ENCODE peak calls at places on chromosomes 5 and 9, in five cellular contexts. O, F, E, N and K are unnamed samples. For H3K9me3, the result is how much of the 10 kb centered on the place peaks cover.

GRCh38 chr5:5887818-5888217 is 465.3 kb downstream of the ICE1 start:
- DNase-seq in O (no peak), F (no peak), E (no peak), N (no peak), K (no peak)

GRCh38 chr5:80343067-80343466 is 23.3 kb downstream of the SPZ1 start:
- DNase-seq in O (no peak), F (no peak), E (no peak), N (no peak), K (no peak)

GRCh38 chr9:91301161-91301560 is 60.6 kb downstream of the AUH start:
- DNase-seq in O (no peak), F (peak), E (no peak), N (no peak), K (no peak)

GRCh38 chr5:86665984-86666760 is 48.4 kb downstream of the COX7C start:
- DNase-seq in O (no peak), F (peak), E (no peak), N (no peak), K (peak)

GRCh38 chr5:79890119-79890870 is 100.8 kb downstream of the MTX3 start:
- DNase-seq in O (no peak), F (no peak), E (no peak), N (no peak), K (no peak)

GRCh38 chr9:76018244-76018643 is 127.8 kb downstream of the PCSK5 start:
- DNase-seq in O (no peak), F (no peak), E (no peak), N (no peak), K (no peak)

GRCh38 chr9:99180662-99181061 is 41.1 kb downstream of the ALG2 start:
- DNase-seq in O (no peak), F (no peak), E (no peak), N (no peak), K (no peak)

GRCh38 chr5:131148835-131149234 is 16.2 kb downstream of the HINT1 start:
- DNase-seq in O (no peak), F (no peak), E (no peak), N (no peak), K (no peak)

GRCh38 chr5:1447772-1448361 is 2.6 kb upstream of the SLC6A3 start:
- DNase-seq in O (no peak), F (no peak), E (no peak), N (no peak), K (no peak)

GRCh38 chr5:50709471-50709870 is 43.0 kb downstream of the PARP8 start:
- DNase-seq in O (no peak), F (no peak), E (no peak), N (no peak), K (no peak)

GRCh38 chr9:27019589-27019988 is 14.1 kb upstream of the LRRC19 start:
- DNase-seq in O (peak), F (no peak), E (no peak), N (no peak), K (no peak)

GRCh38 chr9:9862412-9862811 is 750.4 kb downstream of the PTPRD start:
- DNase-seq in O (no peak), F (no peak), E (no peak), N (no peak), K (no peak)

GRCh38 chr5:180460834-180461233 is 33.3 kb upstream of the CNOT6 start:
- DNase-seq in O (no peak), F (no peak), E (no peak), N (no peak), K (no peak)

GRCh38 chr5:168188182-168188581 is 103.3 kb upstream of the WWC1 start:
- DNase-seq in O (no peak), F (no peak), E (no peak), N (no peak), K (no peak)

GRCh38 chr9:136711751-136712689 is at the start of gene DIPK1B:
- DNase-seq in O (no peak), F (peak), E (peak), N (no peak), K (no peak)

GRCh38 chr5:88226881-88227450 is 41.7 kb downstream of the TMEM161B start:
- DNase-seq in O (no peak), F (no peak), E (no peak), N (no peak), K (no peak)

GRCh38 chr5:154648706-154649105 is 106.5 kb upstream of the LARP1 start:
- DNase-seq in O (no peak), F (peak), E (no peak), N (no peak), K (no peak)

GRCh38 chr5:109352024-109352423 is 57.8 kb downstream of the PJA2 start:
- DNase-seq in O (no peak), F (no peak), E (peak), N (no peak), K (no peak)

GRCh38 chr9:38687389-38687842 is 32.5 kb downstream of the FAM240B start:
- DNase-seq in O (peak), F (peak), E (no peak), N (peak), K (no peak)

GRCh38 chr9:133103183-133103986 is 17.7 kb downstream of the RALGDS start:
- DNase-seq in O (peak), F (peak), E (peak), N (peak), K (peak)

GRCh38 chr5:168042284-168043080 is 249.0 kb upstream of the WWC1 start:
- DNase-seq in O (no peak), F (no peak), E (no peak), N (no peak), K (no peak)

GRCh38 chr5:95803271-95804148 is 19.0 kb downstream of the GLRX start:
- DNase-seq in O (peak), F (peak), E (no peak), N (no peak), K (no peak)

GRCh38 chr9:132207187-132207586 is 45.3 kb downstream of the NTNG2 start:
- DNase-seq in O (no peak), F (no peak), E (no peak), N (no peak), K (no peak)

GRCh38 chr5:107455111-107455544 is 215.6 kb downstream of the EFNA5 start:
- DNase-seq in O (no peak), F (no peak), E (peak), N (no peak), K (no peak)

GRCh38 chr9:71812385-71812784 is 44.1 kb upstream of the CEMIP2 start:
- DNase-seq in O (no peak), F (peak), E (no peak), N (peak), K (no peak)

GRCh38 chr5:99061711-99062110 is 132.9 kb upstream of the CHD1 start:
- DNase-seq in O (no peak), F (no peak), E (no peak), N (no peak), K (no peak)

GRCh38 chr5:81023261-81024015 is 63.3 kb downstream of the RASGRF2 start:
- DNase-seq in O (no peak), F (no peak), E (no peak), N (no peak), K (no peak)

GRCh38 chr9:73023025-73023541 is 70.2 kb upstream of the ALDH1A1 start:
- DNase-seq in O (peak), F (peak), E (peak), N (no peak), K (peak)

GRCh38 chr5:101915559-101915958 is 380.5 kb downstream of the SLCO4C1 start:
- DNase-seq in O (peak), F (no peak), E (no peak), N (no peak), K (no peak)

GRCh38 chr5:40227366-40227765 is 452.3 kb upstream of the PTGER4 start:
- DNase-seq in O (no peak), F (no peak), E (no peak), N (no peak), K (no peak)

DNA sequence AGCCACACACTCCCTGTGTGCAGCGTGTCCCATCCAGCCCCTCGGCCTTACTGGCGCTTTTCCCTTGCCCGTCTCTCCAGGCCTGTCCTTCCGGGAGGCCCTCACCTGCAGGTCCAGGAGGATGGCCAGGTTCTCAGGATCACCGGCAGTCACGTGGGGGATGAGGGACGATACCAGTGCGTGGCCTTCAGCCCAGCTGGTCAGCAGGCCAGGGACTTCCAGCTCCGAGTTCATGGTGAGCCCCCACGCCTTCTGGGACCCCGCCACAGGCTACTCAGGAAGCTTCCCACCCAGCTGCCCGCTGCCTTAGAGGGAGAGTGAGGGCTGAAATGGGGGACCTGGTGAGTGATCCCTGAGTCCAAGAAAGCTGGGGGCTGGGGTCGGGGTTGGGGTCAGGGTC is 85.8 kb downstream of the HMCN2 start:
- DNase-seq in O (no peak), F (no peak), E (no peak), N (no peak), K (no peak)
- H3K9me3 ChIP-seq in O (under half), F (under half), E (under half), N (under half), K (under half)

GRCh38 chr9:137717776-137718327 is 99.0 kb downstream of the EHMT1 start:
- DNase-seq in O (no peak), F (no peak), E (no peak), N (no peak), K (no peak)
- H3K9me3 ChIP-seq in O (under half), F (under half), E (under half), N (under half), K (under half)

GRCh38 chr9:120807607-120808379 is 14.6 kb upstream of the FBXW2 start:
- DNase-seq in O (no peak), F (no peak), E (no peak), N (no peak), K (no peak)
- H3K9me3 ChIP-seq in O (under half), F (under half), E (under half), N (half or more), K (under half)

GRCh38 chr5:29794146-29794787 is 1399.2 kb upstream of the CDH6 start:
- DNase-seq in O (no peak), F (no peak), E (peak), N (no peak), K (no peak)
- H3K9me3 ChIP-seq in O (under half), F (under half), E (under half), N (under half), K (under half)